ENCODE peak calls at places on chromosomes 4 and X, in ten cellular contexts. P is HFF-Myc, W is stomach, G is HFFc6, T is progenitor cell of endocrine pancreas, M is GM20000, O is WTC11, F is fibroblast of lung, U is cardiac muscle cell, N is HCT116. R is an unnamed sample.

GRCh38 chrX:68895339-68896250 is 66.8 kb downstream of the EFNB1 start:
- DNase-seq in P (no peak), W (peak; percentile 59), G (no peak), T (no peak), M (no peak), O (no peak), F (peak; percentile 74), U (peak; percentile 54), N (no peak), R (no peak)

GRCh38 chr4:138256608-138257007 is 14.5 kb upstream of the SLC7A11 start:
- DNase-seq in P (no peak), W (no peak), G (no peak), T (no peak), M (no peak), O (no peak), F (no peak), U (no peak), N (no peak), R (no peak)

GRCh38 chr4:8238061-8238511 is 31.5 kb upstream of the HTRA3 start:
- DNase-seq in P (no peak), W (peak; percentile 45), G (no peak), T (no peak), M (no peak), O (peak; percentile 30), F (no peak), U (no peak), N (no peak), R (no peak)

GRCh38 chrX:30875957-30876356 is 13.1 kb downstream of the TAB3 start:
- DNase-seq in P (no peak), W (no peak), G (peak; percentile 61), T (no peak), M (no peak), O (no peak), F (peak; percentile 72), U (no peak), N (no peak), R (no peak)

GRCh38 chr4:113436360-113436759 is 325.2 kb downstream of the CAMK2D start:
- DNase-seq in P (peak; percentile 75), W (no peak), G (peak; percentile 71), T (no peak), M (no peak), O (no peak), F (peak; percentile 78), U (no peak), N (no peak), R (no peak)

GRCh38 chr4:188714907-188715306 is 575.7 kb downstream of the TRIML1 start:
- DNase-seq in P (no peak), W (no peak), G (no peak), T (no peak), M (no peak), O (no peak), F (peak; percentile 20), U (no peak), N (no peak), R (no peak)

GRCh38 chrX:103823591-103823990 is 8.5 kb downstream of the RAB9B start:
- DNase-seq in P (no peak), W (no peak), G (peak; percentile 6), T (no peak), M (no peak), O (no peak), F (peak; percentile 41), U (no peak), N (no peak), R (no peak)

GRCh38 chr4:85937507-85937906 is 422.3 kb downstream of the MAPK10 start:
- DNase-seq in P (no peak), W (no peak), G (no peak), T (no peak), M (no peak), O (no peak), F (no peak), U (no peak), N (no peak), R (no peak)

GRCh38 chr4:171813195-171813955 is at the start of gene GALNTL6:
- DNase-seq in P (no peak), W (no peak), G (no peak), T (no peak), M (peak; percentile 10), O (peak; percentile 48), F (peak; percentile 17), U (peak; percentile 36), N (no peak), R (peak; percentile 18)

GRCh38 chrX:39336709-39337294 is 535.5 kb downstream of the MID1IP1 start:
- DNase-seq in P (no peak), W (no peak), G (no peak), T (no peak), M (peak; percentile 20), O (no peak), F (peak; percentile 12), U (peak; percentile 4), N (no peak), R (no peak)

GRCh38 chr4:68693325-68694075 is 23.0 kb upstream of the UGT2B15 start:
- DNase-seq in P (no peak), W (no peak), G (no peak), T (no peak), M (no peak), O (no peak), F (no peak), U (no peak), N (no peak), R (no peak)

DNA sequence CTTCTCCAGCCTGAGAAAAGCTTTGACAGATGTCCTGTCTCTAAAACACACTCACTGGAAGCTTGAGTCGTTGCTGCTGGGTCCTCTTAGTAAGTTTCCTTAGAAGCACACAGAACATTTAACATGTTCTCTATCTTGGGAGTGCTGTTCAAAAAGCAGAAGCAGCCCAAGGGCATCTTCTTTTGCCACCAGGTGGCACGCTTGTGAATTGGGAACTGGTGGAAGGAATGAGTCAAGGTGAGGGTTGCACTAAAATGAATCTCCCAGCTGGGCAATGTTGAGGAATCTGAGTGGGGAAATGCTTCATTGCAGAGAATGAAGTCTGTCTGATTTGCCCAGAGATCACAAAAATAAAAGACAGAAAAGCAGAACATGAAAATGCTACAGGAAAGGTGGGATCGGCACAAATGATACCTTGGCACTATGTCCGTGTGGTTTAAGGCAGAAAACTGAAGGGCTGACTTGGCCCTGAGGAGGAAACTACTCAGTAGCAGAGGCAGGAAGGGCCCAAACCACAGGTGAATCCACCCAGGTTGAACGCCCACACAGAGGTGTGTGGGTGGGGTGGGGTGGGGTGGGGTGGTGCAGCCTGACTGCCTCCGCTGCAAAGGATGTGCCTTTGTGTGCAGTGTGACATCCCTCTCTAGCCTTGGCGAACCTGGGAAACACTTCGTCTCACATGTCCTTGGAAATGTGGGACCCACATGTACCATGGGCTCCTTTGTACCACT is 26.0 kb downstream of the KIT start:
- DNase-seq in P (no peak), W (peak; percentile 46), G (peak; percentile 47), T (no peak), M (no peak), O (peak; percentile 56), F (no peak), U (peak; percentile 22), N (peak; percentile 37), R (no peak)
- TF ChIP-seq CTCF in P (peak; percentile 33), W (no peak), G (peak; percentile 73), T (peak; percentile 16), M (peak; percentile 39), O (no peak), F (peak; percentile 20), U (peak; percentile 36), N (peak; percentile 72), R (peak; percentile 30)

GRCh38 chr4:164765096-164765495 is 11.2 kb downstream of the SMIM31 start:
- DNase-seq in P (no peak), W (no peak), G (no peak), T (no peak), M (no peak), O (no peak), F (no peak), U (no peak), N (no peak), R (no peak)

GRCh38 chr4:164771088-164771487 is 17.2 kb downstream of the SMIM31 start:
- DNase-seq in P (no peak), W (no peak), G (no peak), T (no peak), M (no peak), O (no peak), F (no peak), U (no peak), N (no peak), R (no peak)

GRCh38 chr4:164772076-164772475 is 18.1 kb downstream of the SMIM31 start:
- DNase-seq in P (no peak), W (no peak), G (no peak), T (no peak), M (no peak), O (no peak), F (no peak), U (no peak), N (no peak), R (no peak)

GRCh38 chr4:164770051-164770724 is 16.3 kb downstream of the SMIM31 start:
- DNase-seq in P (no peak), W (no peak), G (no peak), T (no peak), M (no peak), O (no peak), F (no peak), U (no peak), N (no peak), R (no peak)

DNA sequence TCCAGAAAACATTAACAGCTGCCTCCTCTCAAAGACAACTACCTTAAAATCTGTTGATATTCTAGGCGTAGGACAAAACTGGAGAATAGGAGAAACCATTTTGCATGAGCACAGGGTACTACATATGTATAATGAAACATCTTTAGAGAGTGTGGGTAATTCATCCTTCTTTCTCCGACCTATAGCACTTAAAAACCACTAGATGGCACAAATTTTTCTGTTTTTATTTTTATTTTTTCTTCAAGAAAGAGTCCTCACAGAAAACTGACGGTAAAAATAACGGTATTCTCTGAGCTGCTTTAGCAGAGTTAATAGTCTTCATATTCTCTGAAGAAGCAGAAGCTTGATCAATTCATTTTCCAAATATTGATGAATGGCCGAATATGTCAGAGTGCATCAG is 14.6 kb downstream of the SMIM31 start:
- DNase-seq in P (no peak), W (no peak), G (no peak), T (no peak), M (no peak), O (no peak), F (no peak), U (no peak), N (peak; percentile 6), R (no peak)
- TF ChIP-seq CTCF in P (no peak), W (no peak), G (peak; percentile 72), T (peak; percentile 56), M (peak; percentile 15), O (peak; percentile 22), F (peak; percentile 55), U (peak; percentile 43), N (peak; percentile 48), R (peak; percentile 68)

DNA sequence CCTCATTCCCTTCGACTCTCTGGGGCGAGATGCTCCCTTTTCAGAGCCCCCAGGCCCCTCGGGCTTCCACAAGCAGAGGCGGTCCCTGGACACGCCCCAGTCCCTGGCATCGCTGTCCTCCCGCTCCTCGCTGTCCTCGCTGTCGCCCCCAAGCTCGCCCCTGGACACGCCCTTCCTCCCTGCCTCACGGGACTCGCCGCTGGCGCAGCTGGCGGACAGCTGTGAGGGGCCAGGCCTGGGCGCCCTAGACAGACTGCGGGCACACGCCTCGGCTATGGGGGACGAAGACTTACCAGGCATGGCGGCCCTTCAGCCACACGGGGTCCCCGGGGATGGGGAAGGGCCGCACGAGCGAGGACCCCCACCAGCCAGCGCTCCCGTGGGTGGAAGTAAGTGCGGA is 39.5 kb upstream of the CLCN4 start:
- DNase-seq in P (no peak), W (no peak), G (no peak), T (no peak), M (no peak), O (no peak), F (no peak), U (no peak), N (no peak), R (no peak)
- TF ChIP-seq CTCF in P (no peak), W (no peak), G (no peak), T (no peak), M (no peak), O (no peak), F (no peak), U (no peak), N (no peak), R (no peak)

GRCh38 chr4:89598602-89599001 is 238.4 kb downstream of the SNCA start:
- DNase-seq in P (no peak), W (no peak), G (peak; percentile 4), T (no peak), M (no peak), O (no peak), F (peak; percentile 12), U (no peak), N (peak; percentile 26), R (no peak)
- TF ChIP-seq CTCF in P (no peak), W (no peak), G (peak; percentile 71), T (peak; percentile 47), M (no peak), O (no peak), F (peak; percentile 35), U (no peak), N (peak; percentile 38), R (peak; percentile 64)